ENCODE peak calls at places on chromosomes 7 and 10, in five cellular contexts. One of them, this sample, is unnamed.

GRCh38 chr7:12623223-12623622 is 52.7 kb downstream of the SCIN start:
- DNase-seq in skeletal muscle cell: no peak
- DNase-seq in frontal cortex: no peak
- DNase-seq in dorsolateral prefrontal cortex: no peak
- DNase-seq in activated naive CD8-positive, alpha-beta T cell treated with anti-CD3 and anti-CD28 coated beads, Interleukin-2, amount 50 U/mL, for 24 hours: no peak
- DNase-seq in this sample: no peak

GRCh38 chr7:128812514-128813168 is 17.6 kb upstream of the FLNC start:
- DNase-seq in skeletal muscle cell: no peak
- DNase-seq in frontal cortex: no peak
- DNase-seq in dorsolateral prefrontal cortex: no peak
- DNase-seq in activated naive CD8-positive, alpha-beta T cell treated with anti-CD3 and anti-CD28 coated beads, Interleukin-2, amount 50 U/mL, for 24 hours: no peak
- DNase-seq in this sample: no peak

GRCh38 chr10:102644066-102644645 is at the start of gene TRIM8:
- DNase-seq in skeletal muscle cell: no peak
- DNase-seq in frontal cortex: no peak
- DNase-seq in dorsolateral prefrontal cortex: no peak
- DNase-seq in activated naive CD8-positive, alpha-beta T cell treated with anti-CD3 and anti-CD28 coated beads, Interleukin-2, amount 50 U/mL, for 24 hours: peak
- DNase-seq in this sample: no peak

GRCh38 chr10:11612004-11613001 is 853 bp upstream of the USP6NL start:
- DNase-seq in skeletal muscle cell: no peak
- DNase-seq in frontal cortex: no peak
- DNase-seq in dorsolateral prefrontal cortex: no peak
- DNase-seq in activated naive CD8-positive, alpha-beta T cell treated with anti-CD3 and anti-CD28 coated beads, Interleukin-2, amount 50 U/mL, for 24 hours: no peak
- DNase-seq in this sample: no peak

GRCh38 chr10:13527864-13528137 is 1.0 kb downstream of the BEND7 start:
- DNase-seq in skeletal muscle cell: no peak
- DNase-seq in frontal cortex: no peak
- DNase-seq in dorsolateral prefrontal cortex: no peak
- DNase-seq in activated naive CD8-positive, alpha-beta T cell treated with anti-CD3 and anti-CD28 coated beads, Interleukin-2, amount 50 U/mL, for 24 hours: no peak
- DNase-seq in this sample: no peak

GRCh38 chr7:64888561-64888900 is 14.5 kb upstream of the ZNF273 start:
- DNase-seq in skeletal muscle cell: no peak
- DNase-seq in frontal cortex: no peak
- DNase-seq in dorsolateral prefrontal cortex: no peak
- DNase-seq in activated naive CD8-positive, alpha-beta T cell treated with anti-CD3 and anti-CD28 coated beads, Interleukin-2, amount 50 U/mL, for 24 hours: no peak
- DNase-seq in this sample: no peak

GRCh38 chr10:89373916-89374711 is 3.7 kb upstream of the IFIT1B start:
- DNase-seq in skeletal muscle cell: peak
- DNase-seq in frontal cortex: peak
- DNase-seq in dorsolateral prefrontal cortex: peak
- DNase-seq in activated naive CD8-positive, alpha-beta T cell treated with anti-CD3 and anti-CD28 coated beads, Interleukin-2, amount 50 U/mL, for 24 hours: no peak
- DNase-seq in this sample: no peak

GRCh38 chr7:119254741-119255140 is 1018.2 kb upstream of the KCND2 start:
- DNase-seq in skeletal muscle cell: no peak
- DNase-seq in frontal cortex: no peak
- DNase-seq in dorsolateral prefrontal cortex: no peak
- DNase-seq in activated naive CD8-positive, alpha-beta T cell treated with anti-CD3 and anti-CD28 coated beads, Interleukin-2, amount 50 U/mL, for 24 hours: no peak
- DNase-seq in this sample: no peak

GRCh38 chr10:129530486-129531065 is 63.5 kb downstream of the MGMT start:
- DNase-seq in skeletal muscle cell: no peak
- DNase-seq in frontal cortex: no peak
- DNase-seq in dorsolateral prefrontal cortex: no peak
- DNase-seq in activated naive CD8-positive, alpha-beta T cell treated with anti-CD3 and anti-CD28 coated beads, Interleukin-2, amount 50 U/mL, for 24 hours: no peak
- DNase-seq in this sample: no peak

GRCh38 chr7:22776964-22777363 is 45.7 kb downstream of the TOMM7 start:
- DNase-seq in skeletal muscle cell: no peak
- DNase-seq in frontal cortex: no peak
- DNase-seq in dorsolateral prefrontal cortex: no peak
- DNase-seq in activated naive CD8-positive, alpha-beta T cell treated with anti-CD3 and anti-CD28 coated beads, Interleukin-2, amount 50 U/mL, for 24 hours: no peak
- DNase-seq in this sample: no peak

GRCh38 chr7:145036592-145037386 is 200.9 kb upstream of the TPK1 start:
- DNase-seq in skeletal muscle cell: peak
- DNase-seq in frontal cortex: peak
- DNase-seq in dorsolateral prefrontal cortex: no peak
- DNase-seq in activated naive CD8-positive, alpha-beta T cell treated with anti-CD3 and anti-CD28 coated beads, Interleukin-2, amount 50 U/mL, for 24 hours: peak
- DNase-seq in this sample: peak

GRCh38 chr7:19116121-19117080 is 1.0 kb downstream of the TWIST1 start:
- DNase-seq in skeletal muscle cell: no peak
- DNase-seq in frontal cortex: no peak
- DNase-seq in dorsolateral prefrontal cortex: no peak
- DNase-seq in activated naive CD8-positive, alpha-beta T cell treated with anti-CD3 and anti-CD28 coated beads, Interleukin-2, amount 50 U/mL, for 24 hours: peak
- DNase-seq in this sample: no peak

This sample was measured in NCI-H1694 treated with DMSO at 0.1 percent for 48 hours.